ENCODE peak calls at places on chromosomes 6 and 20, in five cellular contexts. Z, H, X, V and R are unnamed samples.

GRCh38 chr6:161940519-161940918 is 666.7 kb upstream of the AGPAT4 start:
- DNase-seq in Z (no peak), H (no peak), X (no peak), V (no peak), R (no peak)

GRCh38 chr6:106908386-106908840 is 66.1 kb downstream of the CD24 start:
- DNase-seq in Z (no peak), H (no peak), X (no peak), V (no peak), R (no peak)

GRCh38 chr6:139240161-139241010 is 51.4 kb downstream of the TXLNB start:
- DNase-seq in Z (no peak), H (no peak), X (no peak), V (no peak), R (no peak)

GRCh38 chr6:4607026-4607704 is 169.0 kb upstream of the CDYL start:
- DNase-seq in Z (no peak), H (no peak), X (no peak), V (no peak), R (no peak)

GRCh38 chr20:59039233-59039632 is 3.4 kb downstream of the PRELID3B start:
- DNase-seq in Z (no peak), H (no peak), X (no peak), V (no peak), R (no peak)

GRCh38 chr20:50240092-50240491 is 49.5 kb downstream of the CEBPB start:
- DNase-seq in Z (no peak), H (no peak), X (no peak), V (no peak), R (no peak)

GRCh38 chr6:154733610-154734379 is 579 bp downstream of the SCAF8 start:
- DNase-seq in Z (peak), H (peak), X (peak), V (peak), R (peak)

GRCh38 chr6:40054186-40054585 is 119.9 kb upstream of the MOCS1 start:
- DNase-seq in Z (no peak), H (no peak), X (no peak), V (no peak), R (no peak)

GRCh38 chr6:160238786-160239751 is 19.6 kb downstream of the SLC22A2 start:
- DNase-seq in Z (no peak), H (no peak), X (no peak), V (peak), R (no peak)

GRCh38 chr6:101558712-101559111 is 165.2 kb downstream of the GRIK2 start:
- DNase-seq in Z (no peak), H (no peak), X (no peak), V (no peak), R (no peak)

GRCh38 chr6:116450769-116451740 is 10.1 kb upstream of the CALHM6 start:
- DNase-seq in Z (no peak), H (peak), X (no peak), V (no peak), R (no peak)

GRCh38 chr20:62088258-62089127 is 22.8 kb upstream of the TAF4 start:
- DNase-seq in Z (no peak), H (no peak), X (no peak), V (no peak), R (peak)

GRCh38 chr6:33250731-33251130 is 20.9 kb downstream of the VPS52 start:
- DNase-seq in Z (no peak), H (no peak), X (no peak), V (no peak), R (no peak)

GRCh38 chr6:33249732-33250625 is 21.7 kb downstream of the VPS52 start:
- DNase-seq in Z (no peak), H (no peak), X (no peak), V (no peak), R (no peak)

GRCh38 chr6:33248932-33249731 is 22.5 kb downstream of the VPS52 start:
- DNase-seq in Z (peak), H (peak), X (peak), V (peak), R (peak)

GRCh38 chr6:33248643-33248931 is 23.1 kb downstream of the VPS52 start:
- DNase-seq in Z (peak), H (no peak), X (no peak), V (no peak), R (no peak)

GRCh38 chr6:33247977-33248642 is 23.6 kb downstream of the VPS52 start:
- DNase-seq in Z (peak), H (peak), X (peak), V (peak), R (peak)
- TF ChIP-seq SUZ12 in Z (no peak), H (no peak), X (no peak), V (no peak), R (no peak)

DNA sequence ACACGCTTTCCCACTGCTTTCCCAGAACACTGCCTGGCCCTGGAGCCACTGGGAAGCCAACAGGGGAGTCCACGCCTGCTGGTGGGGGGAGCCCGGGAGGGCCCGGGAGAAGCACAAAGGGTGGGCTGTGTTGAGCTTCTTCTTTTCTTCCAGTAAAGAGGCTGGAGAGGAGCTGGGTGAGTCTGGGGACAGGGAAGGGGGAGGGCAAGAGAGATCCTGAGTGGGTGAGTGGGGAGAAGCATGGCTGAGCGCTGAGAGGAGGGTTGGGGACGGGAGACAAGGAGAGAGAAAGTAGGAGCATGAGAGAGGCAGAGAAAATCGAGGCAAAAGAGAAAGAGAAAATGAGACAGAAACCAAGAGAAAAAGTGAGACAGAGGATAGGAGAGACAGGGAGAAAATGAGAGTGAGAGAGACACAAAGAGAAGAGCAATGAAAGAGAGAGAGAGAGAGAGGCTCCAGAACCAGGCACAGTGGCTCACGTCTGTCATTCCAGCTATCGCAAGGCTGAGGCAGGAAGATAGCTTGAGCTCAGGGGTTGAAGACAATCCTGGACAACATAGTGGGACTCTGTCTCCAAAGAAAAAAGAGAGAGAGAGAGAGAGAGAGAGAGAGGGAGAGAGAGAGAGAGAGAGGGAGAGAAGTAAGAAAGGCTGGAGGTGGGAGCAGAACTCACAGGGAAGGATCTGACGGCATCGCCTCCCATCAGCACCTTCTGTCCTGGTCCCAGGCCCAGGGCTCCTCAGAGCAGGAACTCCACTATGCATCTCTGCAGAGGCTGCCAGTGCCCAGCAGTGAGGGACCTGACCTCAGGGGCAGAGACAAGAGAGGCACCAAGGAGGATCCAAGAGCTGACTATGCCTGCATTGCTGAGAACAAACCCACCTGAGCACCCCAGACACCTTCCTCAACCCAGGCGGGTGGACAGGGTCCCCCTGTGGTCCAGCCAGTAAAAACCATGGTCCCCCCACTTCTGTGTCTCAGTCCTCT is 2.0 kb downstream of the LST1 start:
- DNase-seq in Z (no peak), H (no peak), X (no peak), V (no peak), R (no peak)
- TF ChIP-seq SUZ12 in Z (no peak), H (no peak), X (no peak), V (no peak), R (no peak)

GRCh38 chr6:37547564-37548061 is 47.9 kb upstream of the CCDC167 start:
- DNase-seq in Z (no peak), H (no peak), X (no peak), V (no peak), R (no peak)
- TF ChIP-seq SUZ12 in Z (no peak), H (no peak), X (no peak), V (no peak), R (no peak)

DNA sequence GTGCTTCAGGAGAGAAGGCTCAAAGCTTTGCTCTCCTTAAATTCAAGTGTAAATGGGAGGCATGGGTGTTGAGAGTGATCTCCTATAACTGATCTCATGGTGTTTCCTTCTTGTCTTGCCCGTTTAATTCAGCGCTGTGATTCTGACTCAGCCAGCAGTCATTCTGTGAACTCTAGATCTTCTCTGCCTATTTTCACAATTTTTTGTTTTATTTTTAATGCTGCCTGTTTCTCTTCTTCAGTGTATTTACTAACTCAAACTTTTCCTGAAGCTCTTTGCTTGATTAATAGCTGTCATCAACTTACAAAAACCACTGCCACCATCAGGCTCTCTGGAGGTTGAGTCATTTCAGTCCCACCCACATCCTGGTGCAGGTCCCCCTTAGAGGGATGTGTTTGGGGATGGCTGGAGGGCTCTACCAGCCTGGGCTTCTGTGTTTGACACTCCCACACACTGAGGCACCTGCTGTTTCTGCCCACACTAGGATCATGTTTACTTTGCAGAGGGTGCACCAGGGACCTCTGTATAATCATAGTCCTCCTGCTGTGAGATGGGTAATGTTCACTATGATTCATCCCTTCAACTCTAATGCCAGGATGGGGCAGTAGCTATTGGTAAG is 94.0 kb downstream of the SHLD1 start:
- DNase-seq in Z (no peak), H (peak), X (no peak), V (no peak), R (peak)
- TF ChIP-seq SUZ12 in Z (no peak), H (no peak), X (no peak), V (no peak), R (no peak)

DNA sequence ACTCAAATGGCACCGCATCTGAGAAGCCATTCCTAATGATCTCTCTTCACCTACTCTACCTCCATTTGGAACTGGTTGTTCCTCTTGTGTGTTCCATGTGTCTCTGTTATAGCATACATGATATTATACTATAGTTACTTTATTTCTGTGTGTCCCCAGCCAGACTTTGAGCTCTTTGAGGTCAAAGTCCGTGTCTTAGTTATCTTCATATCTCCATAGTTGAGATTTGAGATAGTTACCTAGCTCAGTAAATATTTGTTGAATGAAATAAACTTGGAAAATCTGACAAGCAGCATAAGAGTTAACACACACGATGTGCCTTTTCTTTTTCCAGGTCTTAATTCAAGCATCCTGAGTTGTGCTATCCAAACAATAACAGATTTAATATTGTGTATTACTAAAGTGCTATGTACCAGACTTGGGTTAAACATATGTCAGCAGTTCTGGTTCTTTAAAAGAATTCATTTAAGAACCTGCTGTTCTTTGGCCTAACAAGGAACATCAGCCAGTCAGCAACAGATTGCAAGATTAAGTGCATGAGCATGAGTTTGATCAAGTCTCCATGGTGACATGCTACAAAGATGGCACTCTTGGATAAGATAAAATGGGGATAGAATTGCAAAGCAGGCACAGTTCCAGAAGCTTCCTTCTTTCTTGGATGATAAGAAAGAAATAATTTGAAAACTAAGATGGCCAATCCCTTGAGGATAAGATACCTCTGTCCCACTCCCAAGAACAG is 8.7 kb upstream of the TNFRSF21 start:
- DNase-seq in Z (no peak), H (no peak), X (no peak), V (no peak), R (no peak)
- TF ChIP-seq SUZ12 in Z (no peak), H (no peak), X (no peak), V (no peak), R (no peak)

DNA sequence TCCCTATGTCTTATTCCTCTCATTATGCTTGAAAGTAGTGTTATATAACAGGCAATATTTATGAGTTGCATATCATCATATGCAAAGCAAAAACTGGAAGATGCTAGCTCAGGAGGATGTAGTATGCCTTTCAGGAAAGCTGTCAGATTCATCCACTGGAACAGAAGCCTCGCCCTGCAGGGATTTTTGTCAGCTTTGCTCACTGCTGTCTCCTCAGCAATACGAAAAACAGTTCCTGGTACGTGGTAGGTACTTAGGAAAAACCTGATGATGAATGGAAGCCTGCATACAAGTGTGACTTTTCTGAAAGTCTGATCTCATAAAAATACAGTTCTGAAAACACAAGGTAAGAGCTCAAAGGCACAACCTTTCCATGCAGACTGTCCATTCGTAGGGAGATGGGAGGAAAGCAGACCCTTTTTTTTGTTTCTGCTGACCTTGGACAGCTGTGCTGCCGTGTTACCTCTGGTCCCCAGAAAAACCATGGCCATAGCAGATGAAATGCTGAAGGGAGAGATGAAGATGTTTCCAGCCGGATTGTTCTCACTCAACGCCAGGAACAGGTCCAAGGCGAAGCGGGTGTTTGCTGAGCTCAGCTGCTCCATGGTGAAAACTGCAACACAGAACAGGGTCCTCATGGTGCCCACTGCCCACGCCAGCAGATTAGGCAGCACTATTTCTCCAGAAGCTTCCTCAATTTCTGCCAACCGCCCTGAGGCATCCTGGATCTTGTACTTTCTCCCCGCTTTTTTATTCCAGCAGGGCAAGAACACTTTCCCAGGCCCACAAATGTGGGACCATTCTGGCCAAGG is 1.5 kb downstream of the SERPINB1 start:
- DNase-seq in Z (no peak), H (no peak), X (no peak), V (no peak), R (no peak)
- TF ChIP-seq SUZ12 in Z (no peak), H (no peak), X (no peak), V (no peak), R (no peak)

DNA sequence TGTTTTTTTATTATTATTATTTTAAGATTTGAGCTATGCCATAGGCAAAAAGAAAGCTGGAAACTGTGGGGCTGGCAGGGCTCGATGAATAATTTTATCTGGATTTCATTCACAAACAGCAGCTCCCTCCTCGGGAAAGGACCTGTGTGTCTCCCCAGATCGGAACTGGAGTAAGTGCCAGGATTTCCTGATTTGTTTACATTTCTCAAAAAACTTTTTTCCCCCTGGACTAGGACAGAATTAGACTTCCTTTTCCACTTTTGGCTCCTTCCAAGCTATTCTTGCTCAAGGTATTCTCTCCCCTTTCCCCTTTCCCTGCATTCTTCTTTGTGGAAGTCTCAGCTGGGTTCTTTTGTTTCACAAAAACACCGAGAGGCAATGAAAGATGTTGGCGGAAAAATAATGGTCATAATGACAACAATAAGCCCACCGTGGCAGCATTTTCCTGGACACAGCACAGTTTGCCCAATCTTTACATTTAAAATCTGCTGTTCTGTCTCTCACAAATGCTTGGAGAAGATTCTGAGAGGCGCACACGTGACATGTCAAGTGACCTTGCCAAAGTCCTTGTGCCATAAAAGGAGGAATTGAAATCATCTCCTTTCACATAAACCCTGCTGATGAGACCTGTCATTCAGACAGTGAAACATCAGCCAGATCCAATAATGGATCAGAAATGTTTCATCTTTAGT is 85.8 kb upstream of the PREP start:
- DNase-seq in Z (no peak), H (no peak), X (no peak), V (no peak), R (no peak)
- TF ChIP-seq SUZ12 in Z (no peak), H (no peak), X (no peak), V (no peak), R (no peak)

GRCh38 chr6:55034752-55035151 is 139.6 kb upstream of the HCRTR2 start:
- DNase-seq in Z (no peak), H (no peak), X (no peak), V (no peak), R (no peak)
- TF ChIP-seq SUZ12 in Z (no peak), H (no peak), X (no peak), V (no peak), R (no peak)